ENCODE peak calls at places on chromosomes 13 and 19, in five cellular contexts. D, S, I, Y and X are unnamed samples. For H3K27me3, the result is how much of the 10 kb centered on the place peaks cover.

GRCh38 chr13:28136916-28137315 is 1.4 kb upstream of the PAN3 start:
- DNase-seq in D (no peak), S (no peak), I (no peak), Y (no peak), X (no peak)

GRCh38 chr13:21344662-21345176 is 114.4 kb downstream of the ZDHHC20 start:
- DNase-seq in D (no peak), S (no peak), I (no peak), Y (no peak), X (no peak)

GRCh38 chr13:91153372-91153771 is 194.1 kb upstream of the MIR17HG start:
- DNase-seq in D (no peak), S (no peak), I (no peak), Y (no peak), X (no peak)

GRCh38 chr13:84200971-84201370 is 318.7 kb upstream of the SLITRK1 start:
- DNase-seq in D (no peak), S (no peak), I (no peak), Y (no peak), X (no peak)

GRCh38 chr13:88066847-88067246 is 395.7 kb downstream of the SLITRK5 start:
- DNase-seq in D (no peak), S (no peak), I (no peak), Y (no peak), X (no peak)

GRCh38 chr13:50400035-50400726 is 384.9 kb downstream of the KCNRG start:
- DNase-seq in D (peak), S (no peak), I (peak), Y (peak), X (peak)

GRCh38 chr13:104571161-104571889 is 1505.1 kb upstream of the SLC10A2 start:
- DNase-seq in D (peak), S (no peak), I (peak), Y (peak), X (no peak)

GRCh38 chr13:64551755-64552154 is 2678.4 kb downstream of the PCDH9 start:
- DNase-seq in D (no peak), S (no peak), I (peak), Y (no peak), X (no peak)

GRCh38 chr19:37947778-37948177 is 40.8 kb downstream of the SIPA1L3 start:
- DNase-seq in D (no peak), S (no peak), I (no peak), Y (no peak), X (no peak)

GRCh38 chr19:45523642-45524256 is 16.5 kb downstream of the VASP start:
- DNase-seq in D (peak), S (peak), I (peak), Y (peak), X (peak)
- TF ChIP-seq POLR2A in D (no peak), S (no peak), I (no peak), Y (no peak), X (no peak)

GRCh38 chr13:26555413-26555812 is 2.1 kb upstream of the WASF3 start:
- DNase-seq in D (no peak), S (no peak), I (no peak), Y (no peak), X (no peak)
- H3K27me3 ChIP-seq in D (under half), S (under half), I (under half), Y (under half), X (under half)

DNA sequence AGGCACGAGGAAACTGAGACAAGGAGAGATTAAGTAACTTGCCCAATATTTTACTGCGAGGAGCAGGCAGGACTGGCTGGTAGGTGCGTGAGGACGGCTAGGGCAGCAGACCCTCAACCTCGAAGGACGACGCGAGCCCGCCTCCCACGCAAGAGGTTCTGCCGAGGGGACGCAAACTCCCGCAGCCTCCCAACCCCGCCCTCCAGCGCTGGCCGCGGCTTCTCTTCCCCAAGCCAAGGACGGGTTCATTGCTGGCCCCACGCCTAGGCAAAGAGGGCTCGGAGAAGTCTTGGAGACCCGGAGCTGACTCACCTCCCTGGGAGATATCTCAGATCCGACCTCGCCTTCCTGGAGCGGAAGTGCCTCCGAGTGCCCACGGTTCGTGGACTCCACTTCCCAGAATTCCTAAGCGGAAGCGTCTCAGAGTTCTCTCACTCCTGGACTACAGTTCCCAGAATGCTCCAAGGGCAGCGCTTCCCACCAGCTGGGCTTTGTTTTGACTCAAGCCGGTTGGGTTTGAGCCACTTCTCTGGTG is at the start of gene ZNF235:
- DNase-seq in D (peak), S (peak), I (peak), Y (peak), X (peak)
- TF ChIP-seq POLR2A in D (no peak), S (peak), I (no peak), Y (no peak), X (peak)

GRCh38 chr19:378706-379105 is 30.2 kb downstream of the C2CD4C start:
- DNase-seq in D (no peak), S (no peak), I (no peak), Y (no peak), X (no peak)
- H3K27me3 ChIP-seq in D (under half), S (under half), I (under half), Y (under half), X (under half)

DNA sequence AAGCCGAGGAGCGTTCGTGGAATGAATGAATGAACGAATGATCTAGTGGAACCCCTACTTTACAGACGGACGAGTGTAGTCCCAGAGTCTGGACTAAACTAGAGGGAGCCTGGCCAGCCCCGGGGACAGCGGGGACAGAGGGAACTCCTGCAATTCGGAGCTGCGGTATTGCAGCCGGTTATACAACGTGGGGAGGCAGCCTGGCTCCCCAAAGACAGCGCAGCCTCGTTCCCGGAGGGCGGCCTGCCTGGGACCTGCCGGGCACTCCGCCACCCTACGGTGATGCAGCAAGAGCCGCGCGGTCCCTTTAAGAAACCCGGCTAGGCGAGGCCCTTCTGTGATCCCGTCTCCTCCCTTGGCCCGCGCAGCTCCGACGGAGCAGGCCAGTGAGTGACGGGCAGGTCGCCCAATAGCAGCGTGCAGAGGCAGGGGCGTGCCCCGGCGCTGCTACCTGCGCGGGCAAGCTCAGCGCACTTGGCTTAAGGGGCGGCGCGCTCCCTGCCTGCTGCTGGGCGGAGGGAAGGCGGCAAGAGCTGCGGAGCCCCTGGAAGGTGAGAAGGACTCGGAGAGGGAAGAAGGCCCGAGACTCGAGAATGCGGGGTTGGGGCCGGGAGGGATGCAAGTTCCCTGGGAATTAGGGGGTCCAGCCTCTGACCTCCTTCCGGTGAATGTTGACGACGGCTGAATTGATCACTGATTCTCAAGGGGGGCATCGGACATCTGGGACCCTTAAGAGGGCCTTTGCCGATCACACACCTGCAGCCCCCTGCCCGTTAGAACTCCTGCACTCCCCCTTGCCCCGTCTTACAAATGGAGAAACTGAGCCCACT is at the start of gene ABCA7:
- DNase-seq in D (peak), S (peak), I (peak), Y (peak), X (peak)
- TF ChIP-seq POLR2A in D (peak), S (peak), I (peak), Y (peak), X (no peak)

GRCh38 chr13:114272977-114273376 is 8.4 kb upstream of the UPF3A start:
- DNase-seq in D (no peak), S (no peak), I (no peak), Y (no peak), X (no peak)
- H3K27me3 ChIP-seq in D (under half), S (under half), I (under half), Y (under half), X (under half)

GRCh38 chr19:48738557-48739399 is 1.6 kb downstream of the RASIP1 start:
- DNase-seq in D (peak), S (peak), I (peak), Y (peak), X (peak)
- TF ChIP-seq POLR2A in D (peak), S (no peak), I (no peak), Y (peak), X (peak)

GRCh38 chr19:43430142-43430710 is 15.5 kb downstream of the TEX101 start:
- DNase-seq in D (no peak), S (no peak), I (no peak), Y (no peak), X (no peak)

GRCh38 chr19:43430976-43431375 is 16.3 kb downstream of the TEX101 start:
- DNase-seq in D (no peak), S (no peak), I (no peak), Y (no peak), X (no peak)

GRCh38 chr19:43432866-43433673 is 18.4 kb downstream of the TEX101 start:
- DNase-seq in D (peak), S (no peak), I (peak), Y (peak), X (peak)

GRCh38 chr19:43435775-43436174 is 21.1 kb downstream of the TEX101 start:
- DNase-seq in D (no peak), S (no peak), I (no peak), Y (no peak), X (no peak)

GRCh38 chr19:43433689-43434088 is 19.0 kb downstream of the TEX101 start:
- DNase-seq in D (no peak), S (no peak), I (no peak), Y (no peak), X (no peak)
- H3K27me3 ChIP-seq in D (under half), S (under half), I (under half), Y (under half), X (under half)

DNA sequence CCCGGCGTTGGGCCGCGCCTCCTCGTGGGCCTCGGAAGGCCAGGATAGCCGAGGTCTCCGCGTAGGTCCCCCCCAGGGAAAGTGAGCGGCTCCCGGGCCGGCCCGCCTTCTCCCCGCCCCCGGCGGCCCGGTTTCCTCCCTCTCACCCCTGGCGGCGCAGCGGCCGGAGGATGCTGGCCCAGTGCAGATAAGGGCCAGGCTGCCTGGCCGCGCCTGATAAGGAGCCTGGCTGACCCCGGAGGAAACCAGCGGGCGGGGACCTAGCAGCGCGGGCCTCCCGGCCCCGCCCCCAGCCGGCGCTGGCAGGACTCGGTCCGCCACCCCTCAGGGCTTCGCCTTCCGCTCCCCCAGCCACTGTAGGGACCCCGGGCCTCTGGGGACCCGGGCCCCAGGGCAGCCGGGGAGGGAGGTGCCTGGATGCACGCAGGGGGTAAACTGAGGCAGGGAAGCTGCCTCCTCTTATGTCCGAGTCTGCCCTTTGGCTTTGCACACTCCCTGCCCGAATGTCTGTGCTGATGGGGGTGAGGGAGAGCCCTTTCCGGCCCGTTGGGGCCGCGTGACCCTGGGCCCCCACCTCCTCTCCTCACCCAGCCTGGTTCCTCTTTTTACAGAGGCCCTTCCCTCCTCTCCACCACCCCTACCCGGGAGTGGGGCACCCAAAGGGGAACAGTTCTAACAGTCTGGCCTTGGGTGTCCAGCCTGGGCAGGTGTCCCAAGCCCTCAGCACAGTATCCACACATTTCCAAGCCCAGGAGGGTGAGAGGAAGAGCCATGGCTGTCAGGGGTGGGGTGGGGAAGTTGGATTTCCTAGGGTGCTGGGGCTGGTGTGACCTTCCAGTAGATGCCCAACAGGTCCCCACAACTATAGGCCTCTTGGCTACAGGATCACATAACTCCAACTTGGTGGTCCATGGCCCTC is at the start of gene LYL1:
- DNase-seq in D (peak), S (no peak), I (no peak), Y (no peak), X (peak)
- TF ChIP-seq POLR2A in D (peak), S (peak), I (no peak), Y (peak), X (no peak)

DNA sequence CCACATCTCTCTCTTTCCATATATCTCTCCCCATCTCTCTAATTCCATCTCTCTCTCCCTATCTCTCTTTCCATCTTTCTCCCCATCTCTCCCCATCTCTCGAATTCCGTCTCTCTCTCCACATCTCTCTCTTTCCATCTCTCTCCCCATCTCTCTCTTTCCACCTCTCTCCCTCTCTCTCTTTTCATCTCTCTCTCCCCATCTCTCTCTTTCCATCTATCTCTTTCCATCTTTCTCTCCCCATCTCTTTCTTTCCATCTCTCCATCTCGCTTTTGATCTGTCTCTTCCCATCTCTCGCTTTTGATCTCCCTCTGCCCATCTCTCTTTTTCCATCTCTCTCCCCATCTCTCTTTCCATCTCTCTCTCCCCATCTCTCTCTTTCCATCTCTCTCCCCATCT is 25.6 kb downstream of the ADGRE3 start:
- DNase-seq in D (no peak), S (no peak), I (no peak), Y (no peak), X (no peak)
- H3K27me3 ChIP-seq in D (under half), S (under half), I (under half), Y (under half), X (under half)